ENCODE peak calls at places on chromosomes 5 and 9, in six cellular contexts. W, X, B, M, N and Q are unnamed samples.
A peak's percentile ranks its signal among the peaks of the same experiment; 100 is the strongest.

GRCh38 chr5:106488407-106488806 is 1182.3 kb downstream of the EFNA5 start:
- DNase-seq in W (no peak), X (peak; percentile 7), N (no peak), B (no peak), M (no peak), Q (no peak)

GRCh38 chr9:94973491-94973941 is 247.0 kb downstream of the AOPEP start:
- DNase-seq in W (no peak), B (no peak), M (no peak), X (peak; percentile 62), N (no peak), Q (no peak)

GRCh38 chr5:86175224-86175623 is 442.5 kb upstream of the COX7C start:
- DNase-seq in X (no peak), W (no peak), M (no peak), B (no peak), N (no peak), Q (no peak)

GRCh38 chr9:6759114-6759977 is 1.6 kb downstream of the KDM4C start:
- DNase-seq in B (no peak), M (no peak), N (peak; percentile 43), W (no peak), X (peak; percentile 61), Q (no peak)

GRCh38 chr5:124402144-124402581 is 344.3 kb downstream of the ZNF608 start:
- DNase-seq in N (peak; percentile 24), X (no peak), W (no peak), M (no peak), B (no peak), Q (no peak)

GRCh38 chr5:53359906-53360305 is 120.5 kb upstream of the FST start:
- DNase-seq in N (no peak), M (no peak), B (no peak), X (no peak), W (no peak), Q (no peak)

GRCh38 chr5:38796739-38797108 is 49.1 kb upstream of the OSMR start:
- DNase-seq in B (no peak), W (no peak), X (no peak), N (no peak), M (no peak), Q (no peak)

GRCh38 chr5:57932761-57933160 is 450.1 kb upstream of the ACTBL2 start:
- DNase-seq in B (no peak), X (peak; percentile 0), N (peak; percentile 50), M (no peak), W (no peak), Q (no peak)

GRCh38 chr5:138595396-138595795 is 20.2 kb upstream of the HSPA9 start:
- DNase-seq in B (no peak), N (no peak), X (peak; percentile 26), W (no peak), M (no peak), Q (no peak)

GRCh38 chr5:123344819-123345426 is 78.3 kb downstream of the CEP120 start:
- DNase-seq in B (no peak), N (peak; percentile 15), M (no peak), W (no peak), X (peak; percentile 51), Q (no peak)

GRCh38 chr5:95238560-95239325 is 46.2 kb downstream of the MCTP1 start:
- DNase-seq in M (no peak), N (peak; percentile 16), W (no peak), X (peak; percentile 37), B (no peak), Q (no peak)

GRCh38 chr9:137788561-137789294 is 88.9 kb upstream of the CACNA1B start:
- DNase-seq in M (no peak), B (no peak), W (no peak), N (no peak), X (no peak), Q (no peak)

GRCh38 chr9:127494304-127494702 is 43.0 kb downstream of the LRSAM1 start:
- DNase-seq in B (no peak), X (no peak), W (no peak), M (no peak), N (peak; percentile 62), Q (no peak)

GRCh38 chr9:88641471-88642240 is 106.7 kb downstream of the NXNL2 start:
- DNase-seq in W (no peak), N (no peak), M (no peak), B (no peak), X (no peak), Q (no peak)

GRCh38 chr9:92982130-92982529 is 34.8 kb downstream of the FGD3 start:
- DNase-seq in W (no peak), X (no peak), M (no peak), N (no peak), B (no peak), Q (no peak)